ENCODE peak calls at places on chromosomes 13 and 19, in eight cellular contexts. D, O, H, U, P, X, E and C are unnamed samples.

GRCh38 chr13:30872685-30873443 is 33.2 kb upstream of the MEDAG start:
- DNase-seq in D (peak), U (peak), P (peak), O (no peak), X (no peak), H (no peak), E (no peak), C (no peak)

GRCh38 chr13:45331123-45331619 is 9.8 kb downstream of the TPT1 start:
- DNase-seq in P (no peak), D (no peak), U (no peak), E (no peak), H (no peak), X (no peak), O (no peak), C (no peak)

GRCh38 chr19:52200044-52200443 is 10.2 kb downstream of the PPP2R1A start:
- DNase-seq in D (peak), H (no peak), X (no peak), P (peak), E (no peak), O (no peak), U (no peak), C (no peak)

GRCh38 chr19:46787331-46788100 is 878 bp downstream of the SLC1A5 start:
- DNase-seq in O (peak), P (no peak), X (no peak), E (no peak), U (peak), H (peak), D (peak), C (peak)

GRCh38 chr19:50249636-50250035 is 46.2 kb downstream of the MYH14 start:
- DNase-seq in E (no peak), H (no peak), O (no peak), P (no peak), D (no peak), X (no peak), U (no peak), C (no peak)

GRCh38 chr19:18155095-18156087 is 2.4 kb downstream of the PIK3R2 start:
- DNase-seq in X (no peak), P (no peak), E (no peak), O (no peak), U (no peak), D (no peak), H (no peak), C (no peak)

GRCh38 chr19:11560404-11560988 is 1.5 kb upstream of the ELOF1 start:
- DNase-seq in D (peak), X (peak), E (peak), H (peak), U (peak), P (no peak), O (peak), C (peak)

GRCh38 chr13:49315036-49315565 is 67.4 kb downstream of the CDADC1 start:
- DNase-seq in P (no peak), O (no peak), E (no peak), D (no peak), H (no peak), U (no peak), X (no peak), C (no peak)

GRCh38 chr13:99282264-99283231 is 24.4 kb upstream of the GPR18 start:
- DNase-seq in D (no peak), P (no peak), E (no peak), X (no peak), H (no peak), U (no peak), O (peak), C (no peak)